ENCODE peak calls at places on chromosomes 5 and 9, in six cellular contexts. One of them, this sample, is unnamed.

GRCh38 chr5:148623741-148624140 is 30.6 kb downstream of the HTR4 start:
- DNase-seq in H9: no peak
- DNase-seq in mesenchymal stem cell: no peak
- DNase-seq in IMR-90: no peak
- DNase-seq in mesendoderm: no peak
- DNase-seq in trophoblast cell: peak
- DNase-seq in this sample: no peak

GRCh38 chr9:8030095-8030494 is 230.5 kb upstream of the DMAC1 start:
- DNase-seq in H9: no peak
- DNase-seq in mesenchymal stem cell: no peak
- DNase-seq in mesendoderm: no peak
- DNase-seq in IMR-90: no peak
- DNase-seq in trophoblast cell: no peak
- DNase-seq in this sample: no peak

GRCh38 chr5:168867271-168867670 is 288.1 kb upstream of the PANK3 start:
- DNase-seq in mesendoderm: no peak
- DNase-seq in trophoblast cell: no peak
- DNase-seq in mesenchymal stem cell: no peak
- DNase-seq in IMR-90: no peak
- DNase-seq in H9: no peak
- DNase-seq in this sample: no peak

GRCh38 chr5:140312067-140312790 is 9.3 kb upstream of the PFDN1 start:
- DNase-seq in IMR-90: peak
- DNase-seq in trophoblast cell: no peak
- DNase-seq in H9: peak
- DNase-seq in mesenchymal stem cell: peak
- DNase-seq in mesendoderm: peak
- DNase-seq in this sample: no peak

GRCh38 chr9:38373679-38374078 is 18.8 kb upstream of the ALDH1B1 start:
- DNase-seq in trophoblast cell: no peak
- DNase-seq in IMR-90: no peak
- DNase-seq in mesendoderm: no peak
- DNase-seq in mesenchymal stem cell: no peak
- DNase-seq in H9: no peak
- DNase-seq in this sample: no peak

GRCh38 chr5:107840592-107840991 is 169.9 kb upstream of the EFNA5 start:
- DNase-seq in mesenchymal stem cell: no peak
- DNase-seq in mesendoderm: no peak
- DNase-seq in IMR-90: no peak
- DNase-seq in H9: no peak
- DNase-seq in trophoblast cell: no peak
- DNase-seq in this sample: no peak

GRCh38 chr5:116546743-116547124 is 27.9 kb downstream of the SEMA6A start:
- DNase-seq in trophoblast cell: no peak
- DNase-seq in mesenchymal stem cell: no peak
- DNase-seq in H9: no peak
- DNase-seq in mesendoderm: no peak
- DNase-seq in IMR-90: no peak
- DNase-seq in this sample: no peak

GRCh38 chr5:172383231-172383802 is 71.0 kb downstream of the SH3PXD2B start:
- DNase-seq in IMR-90: peak
- DNase-seq in mesenchymal stem cell: peak
- DNase-seq in mesendoderm: no peak
- DNase-seq in trophoblast cell: peak
- DNase-seq in H9: no peak
- DNase-seq in this sample: no peak

GRCh38 chr5:33227247-33227646 is 213.5 kb upstream of the TARS1 start:
- DNase-seq in IMR-90: peak
- DNase-seq in trophoblast cell: no peak
- DNase-seq in mesenchymal stem cell: no peak
- DNase-seq in mesendoderm: no peak
- DNase-seq in H9: no peak
- DNase-seq in this sample: no peak

GRCh38 chr9:108083160-108083559 is 593.6 kb upstream of the KLF4 start:
- DNase-seq in trophoblast cell: no peak
- DNase-seq in H9: no peak
- DNase-seq in mesendoderm: peak
- DNase-seq in IMR-90: no peak
- DNase-seq in mesenchymal stem cell: no peak
- DNase-seq in this sample: no peak

GRCh38 chr5:22850981-22851380 is 2.2 kb downstream of the CDH12 start:
- DNase-seq in H9: no peak
- DNase-seq in mesenchymal stem cell: peak
- DNase-seq in IMR-90: no peak
- DNase-seq in mesendoderm: no peak
- DNase-seq in trophoblast cell: no peak
- DNase-seq in this sample: no peak

GRCh38 chr9:27528886-27529315 is 713 bp downstream of the MOB3B start:
- DNase-seq in mesendoderm: peak
- DNase-seq in mesenchymal stem cell: peak
- DNase-seq in H9: peak
- DNase-seq in IMR-90: no peak
- DNase-seq in trophoblast cell: peak
- DNase-seq in this sample: peak

GRCh38 chr5:32869216-32869615 is 158.1 kb downstream of the NPR3 start:
- DNase-seq in mesenchymal stem cell: no peak
- DNase-seq in mesendoderm: no peak
- DNase-seq in IMR-90: peak
- DNase-seq in trophoblast cell: no peak
- DNase-seq in H9: no peak
- DNase-seq in this sample: no peak

DNA sequence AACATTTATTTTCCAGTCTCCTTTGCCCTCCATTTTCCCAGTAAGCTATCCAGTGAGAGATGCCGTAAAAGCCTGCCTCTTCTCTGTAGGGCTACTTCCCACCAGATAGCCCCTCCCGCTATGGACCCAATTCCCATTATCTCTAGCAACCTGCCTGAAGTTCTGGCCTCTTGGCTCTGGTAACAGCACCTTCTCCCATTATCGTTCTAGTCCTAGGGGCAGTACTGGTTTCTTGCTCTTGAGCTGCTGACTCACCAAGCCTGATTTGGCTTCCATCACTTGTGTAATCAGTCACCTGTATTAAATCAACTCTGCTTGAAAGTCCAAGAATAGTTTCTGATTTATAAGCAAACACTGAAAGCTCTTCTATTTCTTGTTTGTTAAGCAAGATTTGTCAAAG is 42.8 kb upstream of the PARP8 start:
- DNase-seq in trophoblast cell: no peak
- DNase-seq in mesenchymal stem cell: no peak
- DNase-seq in H9: peak
- DNase-seq in mesendoderm: peak
- DNase-seq in IMR-90: no peak
- DNase-seq in this sample: no peak
- H3K9ac ChIP-seq in trophoblast cell: no peak
- H3K9ac ChIP-seq in mesenchymal stem cell: no peak
- H3K9ac ChIP-seq in H9: no peak
- H3K9ac ChIP-seq in mesendoderm: no peak
- H3K9ac ChIP-seq in IMR-90: no peak
- H3K9ac ChIP-seq in this sample: no peak

DNA sequence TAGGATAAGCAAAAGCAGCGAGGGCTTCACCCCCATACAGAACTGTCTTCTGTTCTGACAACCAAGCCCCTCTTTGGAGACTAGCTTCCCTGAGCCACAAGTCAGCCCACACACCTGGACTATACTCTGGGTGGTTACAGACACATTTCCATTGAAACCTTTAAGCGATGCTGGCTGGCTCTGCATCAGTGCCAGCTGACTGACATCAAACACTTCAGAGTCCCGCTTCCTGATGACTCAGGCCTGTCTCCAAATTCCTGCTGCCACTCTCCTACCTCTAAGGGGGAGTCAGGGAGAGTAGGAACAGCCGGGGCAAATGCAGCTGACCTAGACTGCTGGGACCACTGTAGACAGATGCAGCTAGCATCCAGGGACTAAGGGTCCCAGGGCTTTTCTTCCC is 59.4 kb downstream of the SIL1 start:
- DNase-seq in H9: peak
- DNase-seq in mesenchymal stem cell: peak
- DNase-seq in IMR-90: peak
- DNase-seq in mesendoderm: peak
- DNase-seq in trophoblast cell: peak
- DNase-seq in this sample: no peak
- H3K18ac ChIP-seq in H9: no peak
- H3K18ac ChIP-seq in mesenchymal stem cell: no peak
- H3K18ac ChIP-seq in IMR-90: no peak
- H3K18ac ChIP-seq in mesendoderm: no peak
- H3K18ac ChIP-seq in trophoblast cell: no peak
- H3K18ac ChIP-seq in this sample: no peak

DNA sequence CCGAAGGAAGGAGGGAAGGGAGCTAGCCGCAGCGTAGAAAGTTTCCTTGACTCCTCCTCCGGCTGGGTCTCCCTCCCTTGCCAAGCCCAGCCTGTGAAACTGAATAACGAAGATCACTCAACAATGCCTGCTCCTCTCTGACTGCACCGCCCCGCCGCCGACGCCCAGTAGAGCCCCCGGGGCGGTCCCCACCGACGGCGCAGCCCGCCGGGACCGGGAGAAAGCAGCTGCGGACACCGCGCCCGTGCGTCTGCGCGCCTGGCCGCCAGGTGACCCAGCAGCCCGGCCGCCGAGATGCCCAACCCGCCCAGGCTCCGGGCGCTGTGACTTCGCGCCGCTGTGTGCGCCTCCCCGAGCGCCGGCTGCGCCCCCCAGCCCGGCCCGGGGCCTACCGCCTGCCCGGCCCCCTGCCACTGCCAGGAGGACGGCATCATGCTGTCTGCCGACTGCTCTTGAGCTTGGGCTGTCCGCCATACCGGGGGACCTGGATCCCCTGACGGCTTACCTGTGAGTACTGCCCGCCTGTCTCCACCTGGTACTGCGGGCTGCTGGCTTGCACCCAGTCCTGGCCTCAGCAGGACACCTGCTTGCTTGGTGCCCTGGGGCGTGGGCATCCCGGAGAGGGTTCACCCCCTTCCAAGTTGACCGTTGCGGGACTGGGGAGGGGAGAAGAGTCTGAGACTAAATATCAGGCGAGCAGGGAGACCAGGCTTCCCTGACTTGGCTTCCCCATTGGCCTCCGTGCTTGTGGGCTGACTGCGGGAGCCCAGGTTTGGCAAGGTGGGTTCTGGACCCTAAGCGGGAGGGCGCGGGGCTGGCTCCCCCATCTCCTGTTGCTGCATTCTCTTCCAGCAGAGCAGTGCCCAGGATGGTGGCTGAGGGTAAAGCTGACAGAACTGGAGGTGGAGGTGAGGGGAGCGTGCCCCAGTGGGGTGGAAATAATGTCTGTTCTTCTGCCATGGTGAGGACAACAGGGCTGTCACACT is 26.2 kb upstream of the SPTLC1 start:
- DNase-seq in H9: peak
- DNase-seq in trophoblast cell: peak
- DNase-seq in mesenchymal stem cell: peak
- DNase-seq in mesendoderm: no peak
- DNase-seq in IMR-90: no peak
- DNase-seq in this sample: no peak
- H3K9ac ChIP-seq in H9: no peak
- H3K9ac ChIP-seq in trophoblast cell: peak
- H3K9ac ChIP-seq in mesenchymal stem cell: peak
- H3K9ac ChIP-seq in mesendoderm: peak
- H3K9ac ChIP-seq in IMR-90: peak
- H3K9ac ChIP-seq in this sample: peak

DNA sequence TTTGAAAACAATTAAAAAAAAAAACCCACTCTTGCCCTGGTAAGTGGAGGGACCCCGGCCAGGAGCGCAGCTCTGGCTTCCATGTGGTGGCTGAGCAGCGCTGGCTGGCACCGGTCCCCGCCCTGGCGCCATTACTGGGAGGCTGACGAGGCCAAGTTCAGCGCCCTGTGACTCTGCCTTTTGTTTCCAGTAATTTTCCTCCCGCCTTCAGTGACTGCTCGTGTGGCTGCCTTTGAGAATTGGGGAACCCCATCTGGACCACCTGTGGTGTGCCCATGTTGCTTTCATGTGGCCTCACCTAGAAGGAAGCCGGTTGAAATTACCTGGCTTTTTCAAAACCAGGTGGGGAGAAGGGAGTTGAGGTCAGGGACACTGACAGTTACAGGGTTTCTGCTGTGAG is 136.1 kb downstream of the GAPVD1 start:
- DNase-seq in H9: peak
- DNase-seq in mesendoderm: no peak
- DNase-seq in mesenchymal stem cell: no peak
- DNase-seq in IMR-90: no peak
- DNase-seq in trophoblast cell: no peak
- DNase-seq in this sample: no peak
- H3K18ac ChIP-seq in H9: no peak
- H3K18ac ChIP-seq in mesendoderm: no peak
- H3K18ac ChIP-seq in mesenchymal stem cell: no peak
- H3K18ac ChIP-seq in IMR-90: no peak
- H3K18ac ChIP-seq in trophoblast cell: no peak
- H3K18ac ChIP-seq in this sample: no peak

DNA sequence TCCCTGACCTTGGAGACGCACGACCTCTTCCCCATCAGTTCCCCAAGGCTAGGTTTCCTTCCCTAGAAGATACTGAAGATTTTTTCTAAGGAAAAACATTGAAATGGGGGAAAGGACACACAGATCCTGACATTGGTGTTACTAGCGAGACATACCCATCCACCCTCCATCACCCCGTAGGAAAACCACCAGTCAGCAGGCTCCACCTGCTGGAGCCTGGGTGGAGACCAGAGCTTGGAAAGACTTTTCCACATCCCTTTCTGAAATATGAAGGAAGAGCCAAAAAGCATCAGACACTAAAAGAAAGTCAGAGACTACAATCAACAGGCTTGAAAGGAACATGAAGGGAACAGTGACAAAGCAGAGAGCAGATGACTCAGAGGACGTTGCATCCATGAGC is 638.0 kb downstream of the IRX1 start:
- DNase-seq in mesendoderm: peak
- DNase-seq in IMR-90: no peak
- DNase-seq in mesenchymal stem cell: no peak
- DNase-seq in H9: no peak
- DNase-seq in trophoblast cell: no peak
- DNase-seq in this sample: no peak
- H3K9ac ChIP-seq in mesendoderm: no peak
- H3K9ac ChIP-seq in IMR-90: no peak
- H3K9ac ChIP-seq in mesenchymal stem cell: no peak
- H3K9ac ChIP-seq in H9: no peak
- H3K9ac ChIP-seq in trophoblast cell: no peak
- H3K9ac ChIP-seq in this sample: no peak

DNA sequence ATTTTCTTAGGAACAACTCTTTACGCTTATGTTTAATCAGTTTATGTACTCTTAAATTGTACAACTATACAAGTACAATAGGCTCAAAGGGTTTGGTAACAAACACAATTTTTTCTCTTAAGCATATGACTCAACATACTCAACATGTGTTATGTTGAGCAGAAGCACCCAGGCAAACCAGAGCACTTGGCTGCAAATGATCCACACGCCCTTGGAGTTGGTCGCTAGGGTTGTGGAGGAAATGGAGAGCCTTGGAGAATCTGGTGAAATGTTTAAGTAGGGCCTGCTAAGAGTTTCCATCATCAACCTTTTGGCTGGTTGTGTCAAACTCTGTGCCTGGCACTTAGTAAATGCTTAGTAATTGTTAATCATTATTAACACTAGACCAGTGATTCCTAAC is 25.1 kb upstream of the MIER3 start:
- DNase-seq in mesenchymal stem cell: no peak
- DNase-seq in H9: no peak
- DNase-seq in trophoblast cell: no peak
- DNase-seq in IMR-90: no peak
- DNase-seq in mesendoderm: no peak
- DNase-seq in this sample: no peak
- H3K18ac ChIP-seq in mesenchymal stem cell: no peak
- H3K18ac ChIP-seq in H9: no peak
- H3K18ac ChIP-seq in trophoblast cell: no peak
- H3K18ac ChIP-seq in IMR-90: no peak
- H3K18ac ChIP-seq in mesendoderm: no peak
- H3K18ac ChIP-seq in this sample: no peak

GRCh38 chr5:134437340-134438267 is 25.9 kb upstream of the CDKN2AIPNL start:
- DNase-seq in trophoblast cell: peak
- DNase-seq in IMR-90: peak
- DNase-seq in H9: no peak
- DNase-seq in mesenchymal stem cell: no peak
- DNase-seq in mesendoderm: no peak
- DNase-seq in this sample: no peak
- H3K9ac ChIP-seq in trophoblast cell: no peak
- H3K9ac ChIP-seq in IMR-90: peak
- H3K9ac ChIP-seq in H9: no peak
- H3K9ac ChIP-seq in mesenchymal stem cell: peak
- H3K9ac ChIP-seq in mesendoderm: no peak
- H3K9ac ChIP-seq in this sample: no peak

This sample was measured in neuronal stem cell.